ENCODE peak calls at places on chromosomes 4 and X, in five cellular contexts. One of them, this sample, is unnamed.

GRCh38 chr4:169345207-169345788 is 74.5 kb upstream of the SH3RF1 start:
- DNase-seq in mesendoderm: no peak
- DNase-seq in H9: no peak
- DNase-seq in mesenchymal stem cell: no peak
- DNase-seq in IMR-90: peak
- DNase-seq in this sample: no peak

GRCh38 chr4:7247946-7248345 is 55.6 kb downstream of the SORCS2 start:
- DNase-seq in IMR-90: no peak
- DNase-seq in mesenchymal stem cell: no peak
- DNase-seq in H9: no peak
- DNase-seq in mesendoderm: no peak
- DNase-seq in this sample: no peak

GRCh38 chrX:11113731-11114130 is 2.6 kb downstream of the HCCS start:
- DNase-seq in IMR-90: peak
- DNase-seq in mesenchymal stem cell: peak
- DNase-seq in H9: no peak
- DNase-seq in mesendoderm: no peak
- DNase-seq in this sample: no peak

GRCh38 chrX:7889138-7889537 is 38.1 kb downstream of the PNPLA4 start:
- DNase-seq in mesenchymal stem cell: no peak
- DNase-seq in mesendoderm: no peak
- DNase-seq in IMR-90: no peak
- DNase-seq in H9: no peak
- DNase-seq in this sample: no peak

GRCh38 chrX:41922125-41922521 is 1.2 kb downstream of the CASK start:
- DNase-seq in mesendoderm: no peak
- DNase-seq in mesenchymal stem cell: peak
- DNase-seq in H9: no peak
- DNase-seq in IMR-90: peak
- DNase-seq in this sample: no peak

GRCh38 chrX:67725471-67725870 is 181.7 kb downstream of the AR start:
- DNase-seq in mesendoderm: no peak
- DNase-seq in IMR-90: no peak
- DNase-seq in H9: no peak
- DNase-seq in mesenchymal stem cell: no peak
- DNase-seq in this sample: no peak

GRCh38 chr4:153344131-153345010 is at the start of gene MND1:
- DNase-seq in IMR-90: peak
- DNase-seq in mesenchymal stem cell: peak
- DNase-seq in mesendoderm: peak
- DNase-seq in H9: peak
- DNase-seq in this sample: peak

GRCh38 chrX:121479406-121479805 is 432.0 kb downstream of the GLUD2 start:
- DNase-seq in mesenchymal stem cell: no peak
- DNase-seq in IMR-90: no peak
- DNase-seq in mesendoderm: peak
- DNase-seq in H9: no peak
- DNase-seq in this sample: no peak

GRCh38 chr4:129394635-129395034 is 298.7 kb downstream of the C4orf33 start:
- DNase-seq in H9: no peak
- DNase-seq in mesenchymal stem cell: no peak
- DNase-seq in mesendoderm: no peak
- DNase-seq in IMR-90: no peak
- DNase-seq in this sample: no peak

GRCh38 chr4:121114756-121115155 is 42.4 kb upstream of the NDNF start:
- DNase-seq in mesenchymal stem cell: no peak
- DNase-seq in mesendoderm: no peak
- DNase-seq in IMR-90: no peak
- DNase-seq in H9: no peak
- DNase-seq in this sample: no peak

GRCh38 chr4:147103403-147103946 is 157.8 kb upstream of the TTC29 start:
- DNase-seq in mesendoderm: no peak
- DNase-seq in H9: no peak
- DNase-seq in IMR-90: peak
- DNase-seq in mesenchymal stem cell: peak
- DNase-seq in this sample: no peak

GRCh38 chr4:46450556-46450955 is 60.6 kb upstream of the GABRA2 start:
- DNase-seq in mesenchymal stem cell: no peak
- DNase-seq in H9: no peak
- DNase-seq in IMR-90: no peak
- DNase-seq in mesendoderm: no peak
- DNase-seq in this sample: no peak

GRCh38 chr4:35300996-35301774 is 943.1 kb downstream of the ARAP2 start:
- DNase-seq in H9: peak
- DNase-seq in mesendoderm: peak
- DNase-seq in mesenchymal stem cell: no peak
- DNase-seq in IMR-90: no peak
- DNase-seq in this sample: peak

GRCh38 chrX:15146515-15146914 is 123.4 kb downstream of the ASB9 start:
- DNase-seq in H9: peak
- DNase-seq in mesendoderm: peak
- DNase-seq in mesenchymal stem cell: peak
- DNase-seq in IMR-90: no peak
- DNase-seq in this sample: no peak

GRCh38 chr4:123869517-123870282 is 473.1 kb downstream of the SPRY1 start:
- DNase-seq in mesendoderm: no peak
- DNase-seq in H9: no peak
- DNase-seq in IMR-90: no peak
- DNase-seq in mesenchymal stem cell: no peak
- DNase-seq in this sample: no peak

GRCh38 chr4:47839259-47839658 is 1.4 kb upstream of the CORIN start:
- DNase-seq in mesenchymal stem cell: peak
- DNase-seq in H9: no peak
- DNase-seq in mesendoderm: peak
- DNase-seq in IMR-90: peak
- DNase-seq in this sample: no peak

GRCh38 chr4:128782076-128782715 is 27.3 kb upstream of the JADE1 start:
- DNase-seq in H9: no peak
- DNase-seq in mesendoderm: no peak
- DNase-seq in IMR-90: peak
- DNase-seq in mesenchymal stem cell: no peak
- DNase-seq in this sample: no peak

GRCh38 chr4:118823471-118823870 is 12.5 kb downstream of the SEC24D start:
- DNase-seq in mesenchymal stem cell: no peak
- DNase-seq in H9: no peak
- DNase-seq in IMR-90: no peak
- DNase-seq in mesendoderm: no peak
- DNase-seq in this sample: no peak

GRCh38 chr4:121421594-121421993 is 40.8 kb upstream of the QRFPR start:
- DNase-seq in mesenchymal stem cell: peak
- DNase-seq in IMR-90: no peak
- DNase-seq in H9: no peak
- DNase-seq in mesendoderm: peak
- DNase-seq in this sample: peak

GRCh38 chr4:107153228-107153627 is 117.1 kb upstream of the DKK2 start:
- DNase-seq in mesendoderm: peak
- DNase-seq in mesenchymal stem cell: no peak
- DNase-seq in IMR-90: no peak
- DNase-seq in H9: peak
- DNase-seq in this sample: peak

GRCh38 chr4:108744307-108744706 is 18.5 kb downstream of the ETNPPL start:
- DNase-seq in IMR-90: no peak
- DNase-seq in H9: no peak
- DNase-seq in mesendoderm: no peak
- DNase-seq in mesenchymal stem cell: no peak
- DNase-seq in this sample: no peak

GRCh38 chr4:129428454-129428853 is 332.5 kb downstream of the C4orf33 start:
- DNase-seq in mesenchymal stem cell: no peak
- DNase-seq in IMR-90: no peak
- DNase-seq in mesendoderm: no peak
- DNase-seq in H9: no peak
- DNase-seq in this sample: no peak

GRCh38 chrX:111098874-111099273 is 2.9 kb downstream of the PAK3 start:
- DNase-seq in H9: peak
- DNase-seq in mesenchymal stem cell: no peak
- DNase-seq in IMR-90: peak
- DNase-seq in mesendoderm: peak
- DNase-seq in this sample: peak

GRCh38 chr4:127131527-127131926 is 501.2 kb upstream of the INTU start:
- DNase-seq in mesendoderm: no peak
- DNase-seq in mesenchymal stem cell: no peak
- DNase-seq in H9: no peak
- DNase-seq in IMR-90: no peak
- DNase-seq in this sample: no peak

GRCh38 chr4:2879026-2879425 is 35.4 kb downstream of the ADD1 start:
- DNase-seq in mesendoderm: no peak
- DNase-seq in H9: no peak
- DNase-seq in mesenchymal stem cell: no peak
- DNase-seq in IMR-90: no peak
- DNase-seq in this sample: no peak

GRCh38 chr4:1720163-1720983 is 750 bp downstream of the TMEM129 start:
- DNase-seq in IMR-90: peak
- DNase-seq in mesenchymal stem cell: peak
- DNase-seq in mesendoderm: peak
- DNase-seq in H9: peak
- DNase-seq in this sample: peak

GRCh38 chr4:1723131-1723801 is 1.9 kb downstream of the TACC3 start:
- DNase-seq in mesenchymal stem cell: no peak
- DNase-seq in IMR-90: no peak
- DNase-seq in H9: no peak
- DNase-seq in mesendoderm: no peak
- DNase-seq in this sample: no peak

GRCh38 chr4:1721666-1722550 is 587 bp downstream of the TACC3 start:
- DNase-seq in H9: peak
- DNase-seq in mesenchymal stem cell: no peak
- DNase-seq in mesendoderm: no peak
- DNase-seq in IMR-90: no peak
- DNase-seq in this sample: no peak

GRCh38 chr4:1722551-1723071 is 1.3 kb downstream of the TACC3 start:
- DNase-seq in IMR-90: no peak
- DNase-seq in H9: peak
- DNase-seq in mesendoderm: no peak
- DNase-seq in mesenchymal stem cell: peak
- DNase-seq in this sample: no peak

DNA sequence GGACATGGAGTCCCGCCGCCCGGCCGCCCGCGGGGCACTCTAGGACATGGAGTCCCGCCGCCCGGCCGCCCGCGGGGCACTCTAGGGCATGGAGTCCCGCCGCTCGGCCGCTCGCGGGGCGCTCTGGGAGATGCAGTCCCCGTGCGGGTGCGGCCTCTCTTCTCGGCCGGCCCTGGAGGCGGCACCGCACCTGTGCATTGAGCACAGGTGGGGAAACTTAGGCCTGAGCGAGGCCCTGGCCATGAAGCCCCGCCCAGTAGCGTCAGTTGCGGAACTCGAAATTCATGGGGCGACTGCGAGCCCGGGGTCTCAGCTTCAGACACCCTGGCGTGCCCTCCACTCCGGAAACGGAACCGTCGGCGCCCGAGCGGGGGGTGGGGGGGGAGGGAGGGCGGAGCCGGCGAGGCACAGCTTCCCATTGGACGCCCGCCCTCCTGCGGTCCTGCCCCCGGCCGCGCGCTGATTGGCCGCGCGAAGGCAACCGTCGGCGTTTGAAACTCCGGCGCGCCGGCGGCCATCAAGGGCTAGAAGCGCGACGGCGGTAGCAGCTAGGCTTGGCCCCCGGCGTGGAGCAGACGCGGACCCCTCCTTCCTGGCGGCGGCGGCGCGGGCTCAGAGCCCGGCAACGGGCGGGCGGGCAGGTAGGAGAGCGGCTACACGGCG is at the start of the genes TACC3 and TMEM129:
- DNase-seq in IMR-90: peak
- DNase-seq in H9: peak
- DNase-seq in mesendoderm: peak
- DNase-seq in mesenchymal stem cell: peak
- DNase-seq in this sample: peak
- H3K4ac ChIP-seq in IMR-90: peak
- H3K4ac ChIP-seq in H9: no peak
- H3K4ac ChIP-seq in mesendoderm: peak
- H3K4ac ChIP-seq in mesenchymal stem cell: peak
- H3K4ac ChIP-seq in this sample: peak

GRCh38 chrX:119685225-119686066 is 7.5 kb downstream of the SEPTIN6 start:
- DNase-seq in mesendoderm: no peak
- DNase-seq in H9: no peak
- DNase-seq in IMR-90: no peak
- DNase-seq in mesenchymal stem cell: peak
- DNase-seq in this sample: no peak
- H3K4ac ChIP-seq in mesendoderm: no peak
- H3K4ac ChIP-seq in H9: no peak
- H3K4ac ChIP-seq in IMR-90: no peak
- H3K4ac ChIP-seq in mesenchymal stem cell: peak
- H3K4ac ChIP-seq in this sample: no peak

DNA sequence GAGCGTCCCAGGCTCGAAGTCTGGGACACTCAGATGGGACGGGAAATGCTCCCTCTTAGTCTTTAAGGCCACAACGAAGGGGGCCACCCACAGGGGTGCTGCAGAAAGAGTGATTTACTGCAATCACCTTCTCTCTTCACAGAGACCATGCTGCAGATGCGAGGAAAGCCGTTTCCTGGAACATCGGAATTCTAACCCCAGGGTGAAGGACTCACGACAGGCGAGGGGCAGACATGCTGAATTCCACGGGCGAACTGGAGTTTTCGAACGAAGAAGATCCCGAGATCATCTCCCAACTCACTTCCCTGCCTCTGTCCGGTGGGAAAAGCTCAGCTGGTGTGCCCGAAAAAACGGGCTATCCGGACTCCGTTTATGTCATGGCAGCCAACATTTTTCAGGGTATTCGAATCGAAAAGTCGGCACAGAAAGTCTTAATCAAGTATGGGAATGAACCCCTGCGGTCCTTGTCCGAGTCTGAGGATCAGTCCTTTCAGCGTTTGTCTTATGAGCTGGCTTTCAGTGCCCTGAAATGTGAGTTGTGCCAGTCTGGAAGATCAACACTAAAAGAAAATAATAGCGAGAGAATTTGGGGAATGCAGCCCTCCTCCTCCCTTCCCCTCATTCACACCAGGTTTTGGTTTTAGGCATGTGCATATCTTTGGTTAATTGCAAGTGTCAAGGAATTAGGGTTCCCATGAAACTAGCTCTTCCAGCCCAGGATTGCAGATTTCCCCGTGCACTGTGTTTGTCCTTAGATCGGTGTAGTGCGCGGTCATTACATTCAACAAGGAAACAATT is 905 bp downstream of the NSUN7 start:
- DNase-seq in mesenchymal stem cell: peak
- DNase-seq in mesendoderm: peak
- DNase-seq in IMR-90: no peak
- DNase-seq in H9: peak
- DNase-seq in this sample: peak
- H3K4ac ChIP-seq in mesenchymal stem cell: peak
- H3K4ac ChIP-seq in mesendoderm: peak
- H3K4ac ChIP-seq in IMR-90: no peak
- H3K4ac ChIP-seq in H9: no peak
- H3K4ac ChIP-seq in this sample: no peak

GRCh38 chrX:12975999-12976558 is 1.2 kb downstream of the TMSB4X start:
- DNase-seq in mesendoderm: peak
- DNase-seq in H9: no peak
- DNase-seq in IMR-90: peak
- DNase-seq in mesenchymal stem cell: peak
- DNase-seq in this sample: peak
- H3K4ac ChIP-seq in mesendoderm: peak
- H3K4ac ChIP-seq in H9: no peak
- H3K4ac ChIP-seq in IMR-90: peak
- H3K4ac ChIP-seq in mesenchymal stem cell: no peak
- H3K4ac ChIP-seq in this sample: no peak